ENCODE peak calls at places on chromosomes 13 and 19, in ten cellular contexts. One of them, this sample, is unnamed.

GRCh38 chr19:45568732-45569131 is 15.9 kb downstream of the OPA3 start:
- DNase-seq in tibial artery: no peak
- DNase-seq in AG04449: no peak
- DNase-seq in hepatocyte: peak
- DNase-seq in NB4: no peak
- DNase-seq in BE2C: no peak
- DNase-seq in fibroblast of lung: peak
- DNase-seq in naive thymus-derived CD4-positive, alpha-beta T cell: no peak
- DNase-seq in ascending aorta: no peak
- DNase-seq in psoas muscle: no peak
- DNase-seq in this sample: no peak

GRCh38 chr19:40294560-40294959 is 9.4 kb upstream of the AKT2 start:
- DNase-seq in tibial artery: peak
- DNase-seq in AG04449: no peak
- DNase-seq in hepatocyte: no peak
- DNase-seq in NB4: no peak
- DNase-seq in BE2C: no peak
- DNase-seq in fibroblast of lung: no peak
- DNase-seq in naive thymus-derived CD4-positive, alpha-beta T cell: no peak
- DNase-seq in ascending aorta: no peak
- DNase-seq in psoas muscle: no peak
- DNase-seq in this sample: no peak

GRCh38 chr19:35015576-35016351 is 14.5 kb upstream of the SCN1B start:
- DNase-seq in tibial artery: no peak
- DNase-seq in AG04449: no peak
- DNase-seq in hepatocyte: no peak
- DNase-seq in NB4: no peak
- DNase-seq in BE2C: no peak
- DNase-seq in fibroblast of lung: peak
- DNase-seq in naive thymus-derived CD4-positive, alpha-beta T cell: no peak
- DNase-seq in ascending aorta: no peak
- DNase-seq in psoas muscle: peak
- DNase-seq in this sample: no peak

GRCh38 chr19:7725791-7726190 is 6.1 kb downstream of the CLEC4G start:
- DNase-seq in tibial artery: no peak
- DNase-seq in AG04449: no peak
- DNase-seq in hepatocyte: no peak
- DNase-seq in NB4: no peak
- DNase-seq in BE2C: no peak
- DNase-seq in fibroblast of lung: no peak
- DNase-seq in naive thymus-derived CD4-positive, alpha-beta T cell: no peak
- DNase-seq in ascending aorta: no peak
- DNase-seq in psoas muscle: no peak
- DNase-seq in this sample: no peak

GRCh38 chr13:31012285-31013024 is 80.0 kb downstream of the TEX26 start:
- DNase-seq in tibial artery: no peak
- DNase-seq in AG04449: no peak
- DNase-seq in hepatocyte: no peak
- DNase-seq in NB4: no peak
- DNase-seq in BE2C: no peak
- DNase-seq in fibroblast of lung: no peak
- DNase-seq in naive thymus-derived CD4-positive, alpha-beta T cell: no peak
- DNase-seq in ascending aorta: no peak
- DNase-seq in psoas muscle: no peak
- DNase-seq in this sample: no peak

GRCh38 chr13:98565726-98566577 is 11.0 kb downstream of the STK24 start:
- DNase-seq in tibial artery: peak
- DNase-seq in AG04449: no peak
- DNase-seq in hepatocyte: no peak
- DNase-seq in NB4: no peak
- DNase-seq in BE2C: no peak
- DNase-seq in fibroblast of lung: peak
- DNase-seq in naive thymus-derived CD4-positive, alpha-beta T cell: no peak
- DNase-seq in ascending aorta: peak
- DNase-seq in psoas muscle: peak
- DNase-seq in this sample: no peak

GRCh38 chr19:12015015-12015752 is 20.3 kb downstream of the ZNF433 start:
- DNase-seq in tibial artery: no peak
- DNase-seq in AG04449: no peak
- DNase-seq in hepatocyte: no peak
- DNase-seq in NB4: no peak
- DNase-seq in BE2C: no peak
- DNase-seq in fibroblast of lung: peak
- DNase-seq in naive thymus-derived CD4-positive, alpha-beta T cell: no peak
- DNase-seq in ascending aorta: no peak
- DNase-seq in psoas muscle: no peak
- DNase-seq in this sample: no peak

GRCh38 chr19:11142528-11143171 is 12.9 kb downstream of the SPC24 start:
- DNase-seq in tibial artery: peak
- DNase-seq in AG04449: peak
- DNase-seq in hepatocyte: peak
- DNase-seq in NB4: no peak
- DNase-seq in BE2C: peak
- DNase-seq in fibroblast of lung: peak
- DNase-seq in naive thymus-derived CD4-positive, alpha-beta T cell: no peak
- DNase-seq in ascending aorta: peak
- DNase-seq in psoas muscle: peak
- DNase-seq in this sample: no peak

GRCh38 chr19:1009043-1009975 is 9.1 kb downstream of the GRIN3B start:
- DNase-seq in tibial artery: no peak
- DNase-seq in AG04449: no peak
- DNase-seq in hepatocyte: no peak
- DNase-seq in NB4: no peak
- DNase-seq in BE2C: no peak
- DNase-seq in fibroblast of lung: no peak
- DNase-seq in naive thymus-derived CD4-positive, alpha-beta T cell: no peak
- DNase-seq in ascending aorta: no peak
- DNase-seq in psoas muscle: no peak
- DNase-seq in this sample: no peak

GRCh38 chr19:45290381-45290931 is 32.2 kb downstream of the CKM start:
- DNase-seq in tibial artery: no peak
- DNase-seq in AG04449: no peak
- DNase-seq in hepatocyte: no peak
- DNase-seq in NB4: no peak
- DNase-seq in BE2C: no peak
- DNase-seq in fibroblast of lung: no peak
- DNase-seq in naive thymus-derived CD4-positive, alpha-beta T cell: no peak
- DNase-seq in ascending aorta: peak
- DNase-seq in psoas muscle: no peak
- DNase-seq in this sample: no peak

GRCh38 chr13:109332501-109333499 is 453.6 kb downstream of the IRS2 start:
- DNase-seq in tibial artery: no peak
- DNase-seq in AG04449: no peak
- DNase-seq in hepatocyte: no peak
- DNase-seq in NB4: no peak
- DNase-seq in BE2C: no peak
- DNase-seq in fibroblast of lung: no peak
- DNase-seq in naive thymus-derived CD4-positive, alpha-beta T cell: no peak
- DNase-seq in ascending aorta: no peak
- DNase-seq in psoas muscle: no peak
- DNase-seq in this sample: no peak

DNA sequence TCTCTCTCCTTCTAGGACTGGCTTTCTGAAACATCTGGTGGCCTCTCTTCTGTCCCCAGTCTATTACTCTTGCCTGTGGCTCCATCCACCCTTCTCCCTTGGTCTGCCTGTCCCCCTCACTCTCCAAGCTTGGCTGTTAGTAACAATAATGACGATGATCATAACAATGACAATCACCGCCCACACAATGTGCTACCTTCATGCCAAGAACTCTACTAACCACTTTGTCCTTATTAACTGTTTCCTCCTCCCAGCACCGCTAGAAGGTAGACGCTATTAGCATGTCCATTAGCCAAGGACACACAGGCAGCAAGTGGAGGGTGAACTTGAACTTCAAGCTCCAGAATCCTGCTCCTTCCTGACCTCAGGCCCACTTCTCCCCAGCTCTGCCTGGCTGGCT is 2.7 kb downstream of the GYS1 start:
- DNase-seq in tibial artery: no peak
- DNase-seq in AG04449: no peak
- DNase-seq in hepatocyte: no peak
- DNase-seq in NB4: no peak
- DNase-seq in BE2C: no peak
- DNase-seq in fibroblast of lung: no peak
- DNase-seq in naive thymus-derived CD4-positive, alpha-beta T cell: no peak
- DNase-seq in ascending aorta: no peak
- DNase-seq in psoas muscle: no peak
- DNase-seq in this sample: no peak
- H3K4me3 ChIP-seq in tibial artery: no peak
- H3K4me3 ChIP-seq in AG04449: no peak
- H3K4me3 ChIP-seq in hepatocyte: no peak
- H3K4me3 ChIP-seq in NB4: no peak
- H3K4me3 ChIP-seq in BE2C: no peak
- H3K4me3 ChIP-seq in fibroblast of lung: no peak
- H3K4me3 ChIP-seq in naive thymus-derived CD4-positive, alpha-beta T cell: no peak
- H3K4me3 ChIP-seq in ascending aorta: no peak
- H3K4me3 ChIP-seq in psoas muscle: peak
- H3K4me3 ChIP-seq in this sample: no peak

DNA sequence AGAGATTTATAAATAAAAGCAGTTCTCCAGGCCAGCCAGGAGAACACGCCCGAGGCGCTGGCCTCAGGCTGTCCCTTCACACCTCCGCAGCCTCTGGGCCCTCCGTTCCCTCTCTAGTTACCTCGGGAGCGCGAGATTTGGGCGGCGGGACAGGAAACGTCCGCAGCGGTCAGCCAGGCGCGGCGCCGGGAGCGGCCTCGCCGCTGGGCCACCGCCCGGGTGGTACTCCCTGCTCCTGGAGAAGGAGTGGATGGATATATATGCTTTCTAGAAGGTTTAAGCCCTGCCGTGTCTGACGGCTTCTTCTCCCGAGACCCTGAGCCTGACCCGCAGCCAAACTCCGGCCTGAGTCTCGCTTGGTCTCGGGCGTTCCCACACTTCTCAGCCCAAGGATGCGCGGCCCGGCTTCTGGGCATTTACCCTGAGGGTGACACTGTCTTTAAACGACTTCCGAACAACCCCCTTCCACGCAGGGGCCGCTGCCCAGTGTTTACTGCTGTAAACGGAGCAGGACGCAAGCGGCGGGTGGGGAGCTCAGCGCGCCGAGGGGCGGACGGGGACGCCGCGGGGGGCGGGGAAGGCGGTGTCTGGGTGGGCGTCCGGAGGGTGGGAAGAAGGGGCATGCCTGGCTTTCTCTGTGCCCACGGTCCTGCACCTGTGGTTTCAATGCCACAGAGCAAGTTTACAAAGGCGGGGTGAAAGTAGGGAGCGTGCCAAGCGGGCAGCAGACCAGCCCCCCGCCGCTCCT is 2.0 kb upstream of the ZIC2 start:
- DNase-seq in tibial artery: no peak
- DNase-seq in AG04449: no peak
- DNase-seq in hepatocyte: peak
- DNase-seq in NB4: peak
- DNase-seq in BE2C: no peak
- DNase-seq in fibroblast of lung: no peak
- DNase-seq in naive thymus-derived CD4-positive, alpha-beta T cell: no peak
- DNase-seq in ascending aorta: peak
- DNase-seq in psoas muscle: no peak
- DNase-seq in this sample: no peak
- H3K4me3 ChIP-seq in tibial artery: peak
- H3K4me3 ChIP-seq in AG04449: no peak
- H3K4me3 ChIP-seq in hepatocyte: peak
- H3K4me3 ChIP-seq in NB4: peak
- H3K4me3 ChIP-seq in BE2C: no peak
- H3K4me3 ChIP-seq in fibroblast of lung: no peak
- H3K4me3 ChIP-seq in naive thymus-derived CD4-positive, alpha-beta T cell: no peak
- H3K4me3 ChIP-seq in ascending aorta: peak
- H3K4me3 ChIP-seq in psoas muscle: peak
- H3K4me3 ChIP-seq in this sample: peak

GRCh38 chr13:41313659-41314197 is 2.7 kb downstream of the NAA16 start:
- DNase-seq in tibial artery: no peak
- DNase-seq in AG04449: no peak
- DNase-seq in hepatocyte: no peak
- DNase-seq in NB4: no peak
- DNase-seq in BE2C: no peak
- DNase-seq in fibroblast of lung: no peak
- DNase-seq in naive thymus-derived CD4-positive, alpha-beta T cell: no peak
- DNase-seq in ascending aorta: no peak
- DNase-seq in psoas muscle: no peak
- DNase-seq in this sample: no peak

GRCh38 chr13:41310963-41311606 is at the start of gene NAA16:
- DNase-seq in tibial artery: peak
- DNase-seq in AG04449: peak
- DNase-seq in hepatocyte: peak
- DNase-seq in NB4: peak
- DNase-seq in BE2C: peak
- DNase-seq in fibroblast of lung: peak
- DNase-seq in naive thymus-derived CD4-positive, alpha-beta T cell: peak
- DNase-seq in ascending aorta: peak
- DNase-seq in psoas muscle: peak
- DNase-seq in this sample: peak

GRCh38 chr13:41311607-41312500 is 787 bp downstream of the NAA16 start:
- DNase-seq in tibial artery: peak
- DNase-seq in AG04449: no peak
- DNase-seq in hepatocyte: peak
- DNase-seq in NB4: peak
- DNase-seq in BE2C: peak
- DNase-seq in fibroblast of lung: peak
- DNase-seq in naive thymus-derived CD4-positive, alpha-beta T cell: peak
- DNase-seq in ascending aorta: no peak
- DNase-seq in psoas muscle: peak
- DNase-seq in this sample: no peak

GRCh38 chr13:41315466-41316047 is 4.5 kb downstream of the NAA16 start:
- DNase-seq in tibial artery: no peak
- DNase-seq in AG04449: no peak
- DNase-seq in hepatocyte: no peak
- DNase-seq in NB4: no peak
- DNase-seq in BE2C: no peak
- DNase-seq in fibroblast of lung: peak
- DNase-seq in naive thymus-derived CD4-positive, alpha-beta T cell: no peak
- DNase-seq in ascending aorta: no peak
- DNase-seq in psoas muscle: no peak
- DNase-seq in this sample: no peak

GRCh38 chr13:41313117-41313516 is 2.0 kb downstream of the NAA16 start:
- DNase-seq in tibial artery: no peak
- DNase-seq in AG04449: no peak
- DNase-seq in hepatocyte: no peak
- DNase-seq in NB4: no peak
- DNase-seq in BE2C: no peak
- DNase-seq in fibroblast of lung: no peak
- DNase-seq in naive thymus-derived CD4-positive, alpha-beta T cell: no peak
- DNase-seq in ascending aorta: no peak
- DNase-seq in psoas muscle: no peak
- DNase-seq in this sample: no peak
- H3K4me3 ChIP-seq in tibial artery: peak
- H3K4me3 ChIP-seq in AG04449: peak
- H3K4me3 ChIP-seq in hepatocyte: peak
- H3K4me3 ChIP-seq in NB4: no peak
- H3K4me3 ChIP-seq in BE2C: peak
- H3K4me3 ChIP-seq in fibroblast of lung: peak
- H3K4me3 ChIP-seq in naive thymus-derived CD4-positive, alpha-beta T cell: peak
- H3K4me3 ChIP-seq in ascending aorta: peak
- H3K4me3 ChIP-seq in psoas muscle: peak
- H3K4me3 ChIP-seq in this sample: no peak

GRCh38 chr19:42515241-42515832 is 12.9 kb downstream of the CEACAM1 start:
- DNase-seq in tibial artery: no peak
- DNase-seq in AG04449: no peak
- DNase-seq in hepatocyte: no peak
- DNase-seq in NB4: no peak
- DNase-seq in BE2C: no peak
- DNase-seq in fibroblast of lung: no peak
- DNase-seq in naive thymus-derived CD4-positive, alpha-beta T cell: no peak
- DNase-seq in ascending aorta: no peak
- DNase-seq in psoas muscle: no peak
- DNase-seq in this sample: no peak
- H3K4me3 ChIP-seq in tibial artery: no peak
- H3K4me3 ChIP-seq in AG04449: no peak
- H3K4me3 ChIP-seq in hepatocyte: no peak
- H3K4me3 ChIP-seq in NB4: no peak
- H3K4me3 ChIP-seq in BE2C: no peak
- H3K4me3 ChIP-seq in fibroblast of lung: no peak
- H3K4me3 ChIP-seq in naive thymus-derived CD4-positive, alpha-beta T cell: no peak
- H3K4me3 ChIP-seq in ascending aorta: no peak
- H3K4me3 ChIP-seq in psoas muscle: no peak
- H3K4me3 ChIP-seq in this sample: no peak